ENCODE peak calls at places on chromosomes 4 and X, in seven cellular contexts. One of them, this sample, is unnamed. For H3K27me3, the result is how much of the 10 kb centered on the place peaks cover.

GRCh38 chr4:107824367-107825071 is at the start of gene SGMS2:
- DNase-seq in BJ: peak
- DNase-seq in sigmoid colon: peak
- DNase-seq in ovary: peak
- DNase-seq in stomach: peak
- DNase-seq in IMR-90: peak
- DNase-seq in cardiac muscle cell: peak
- DNase-seq in this sample: peak

GRCh38 chr4:6245246-6246169 is 24.1 kb upstream of the WFS1 start:
- DNase-seq in BJ: no peak
- DNase-seq in sigmoid colon: no peak
- DNase-seq in ovary: no peak
- DNase-seq in stomach: no peak
- DNase-seq in IMR-90: no peak
- DNase-seq in cardiac muscle cell: no peak
- DNase-seq in this sample: no peak

GRCh38 chr4:132101526-132101925 is 1047.6 kb upstream of the PCDH10 start:
- DNase-seq in BJ: no peak
- DNase-seq in sigmoid colon: no peak
- DNase-seq in ovary: no peak
- DNase-seq in stomach: no peak
- DNase-seq in IMR-90: peak
- DNase-seq in cardiac muscle cell: no peak
- DNase-seq in this sample: no peak

GRCh38 chr4:24979554-24979953 is 51.2 kb downstream of the LGI2 start:
- DNase-seq in BJ: no peak
- DNase-seq in sigmoid colon: peak
- DNase-seq in ovary: no peak
- DNase-seq in stomach: no peak
- DNase-seq in IMR-90: no peak
- DNase-seq in cardiac muscle cell: no peak
- DNase-seq in this sample: no peak

GRCh38 chrX:1462596-1463251 is 10.0 kb upstream of the ASMTL start:
- DNase-seq in BJ: no peak
- DNase-seq in sigmoid colon: peak
- DNase-seq in ovary: no peak
- DNase-seq in stomach: peak
- DNase-seq in IMR-90: peak
- DNase-seq in cardiac muscle cell: no peak
- DNase-seq in this sample: no peak

GRCh38 chrX:12263211-12263610 is 124.9 kb downstream of the FRMPD4 start:
- DNase-seq in BJ: no peak
- DNase-seq in sigmoid colon: no peak
- DNase-seq in ovary: no peak
- DNase-seq in stomach: no peak
- DNase-seq in IMR-90: peak
- DNase-seq in cardiac muscle cell: no peak
- DNase-seq in this sample: no peak

GRCh38 chr4:67700119-67700873 is 659 bp downstream of the UBA6 start:
- DNase-seq in BJ: no peak
- DNase-seq in sigmoid colon: no peak
- DNase-seq in ovary: no peak
- DNase-seq in stomach: no peak
- DNase-seq in IMR-90: peak
- DNase-seq in cardiac muscle cell: no peak
- DNase-seq in this sample: no peak

GRCh38 chrX:15564981-15565579 is 35.7 kb downstream of the ACE2 start:
- DNase-seq in BJ: peak
- DNase-seq in sigmoid colon: peak
- DNase-seq in ovary: peak
- DNase-seq in stomach: peak
- DNase-seq in IMR-90: peak
- DNase-seq in cardiac muscle cell: peak
- DNase-seq in this sample: no peak

GRCh38 chrX:113741744-113742143 is 842.1 kb upstream of the HTR2C start:
- DNase-seq in BJ: no peak
- DNase-seq in sigmoid colon: no peak
- DNase-seq in ovary: no peak
- DNase-seq in stomach: no peak
- DNase-seq in IMR-90: no peak
- DNase-seq in cardiac muscle cell: peak
- DNase-seq in this sample: no peak

GRCh38 chr4:129153700-129154099 is 57.7 kb downstream of the C4orf33 start:
- DNase-seq in BJ: no peak
- DNase-seq in sigmoid colon: no peak
- DNase-seq in ovary: no peak
- DNase-seq in stomach: no peak
- DNase-seq in IMR-90: no peak
- DNase-seq in cardiac muscle cell: no peak
- DNase-seq in this sample: no peak
- TF ChIP-seq CTCF in BJ: no peak
- TF ChIP-seq CTCF in sigmoid colon: no peak
- TF ChIP-seq CTCF in ovary: no peak
- TF ChIP-seq CTCF in stomach: no peak
- TF ChIP-seq CTCF in IMR-90: no peak
- TF ChIP-seq CTCF in cardiac muscle cell: no peak
- TF ChIP-seq CTCF in this sample: no peak

GRCh38 chr4:15906024-15906443 is 32.5 kb downstream of the FGFBP1 start:
- DNase-seq in BJ: no peak
- DNase-seq in sigmoid colon: no peak
- DNase-seq in ovary: no peak
- DNase-seq in stomach: peak
- DNase-seq in IMR-90: no peak
- DNase-seq in cardiac muscle cell: no peak
- DNase-seq in this sample: no peak
- H3K4me3 ChIP-seq in BJ: no peak
- H3K4me3 ChIP-seq in sigmoid colon: no peak
- H3K4me3 ChIP-seq in ovary: no peak
- H3K4me3 ChIP-seq in stomach: peak
- H3K4me3 ChIP-seq in IMR-90: no peak
- H3K4me3 ChIP-seq in cardiac muscle cell: no peak
- H3K4me3 ChIP-seq in this sample: no peak

GRCh38 chr4:90126805-90127204 is 389 bp upstream of the CCSER1 start:
- DNase-seq in BJ: no peak
- DNase-seq in sigmoid colon: no peak
- DNase-seq in ovary: no peak
- DNase-seq in stomach: no peak
- DNase-seq in IMR-90: no peak
- DNase-seq in cardiac muscle cell: no peak
- DNase-seq in this sample: no peak
- H3K27me3 ChIP-seq in BJ: under half
- H3K27me3 ChIP-seq in sigmoid colon: under half
- H3K27me3 ChIP-seq in ovary: under half
- H3K27me3 ChIP-seq in stomach: under half
- H3K27me3 ChIP-seq in IMR-90: under half
- H3K27me3 ChIP-seq in cardiac muscle cell: half or more
- H3K27me3 ChIP-seq in this sample: under half

GRCh38 chr4:186826866-186827541 is 103.3 kb upstream of the FAT1 start:
- DNase-seq in BJ: no peak
- DNase-seq in sigmoid colon: no peak
- DNase-seq in ovary: no peak
- DNase-seq in stomach: no peak
- DNase-seq in IMR-90: peak
- DNase-seq in cardiac muscle cell: no peak
- DNase-seq in this sample: no peak
- TF ChIP-seq CTCF in BJ: no peak
- TF ChIP-seq CTCF in sigmoid colon: no peak
- TF ChIP-seq CTCF in ovary: no peak
- TF ChIP-seq CTCF in stomach: no peak
- TF ChIP-seq CTCF in IMR-90: no peak
- TF ChIP-seq CTCF in cardiac muscle cell: no peak
- TF ChIP-seq CTCF in this sample: no peak

DNA sequence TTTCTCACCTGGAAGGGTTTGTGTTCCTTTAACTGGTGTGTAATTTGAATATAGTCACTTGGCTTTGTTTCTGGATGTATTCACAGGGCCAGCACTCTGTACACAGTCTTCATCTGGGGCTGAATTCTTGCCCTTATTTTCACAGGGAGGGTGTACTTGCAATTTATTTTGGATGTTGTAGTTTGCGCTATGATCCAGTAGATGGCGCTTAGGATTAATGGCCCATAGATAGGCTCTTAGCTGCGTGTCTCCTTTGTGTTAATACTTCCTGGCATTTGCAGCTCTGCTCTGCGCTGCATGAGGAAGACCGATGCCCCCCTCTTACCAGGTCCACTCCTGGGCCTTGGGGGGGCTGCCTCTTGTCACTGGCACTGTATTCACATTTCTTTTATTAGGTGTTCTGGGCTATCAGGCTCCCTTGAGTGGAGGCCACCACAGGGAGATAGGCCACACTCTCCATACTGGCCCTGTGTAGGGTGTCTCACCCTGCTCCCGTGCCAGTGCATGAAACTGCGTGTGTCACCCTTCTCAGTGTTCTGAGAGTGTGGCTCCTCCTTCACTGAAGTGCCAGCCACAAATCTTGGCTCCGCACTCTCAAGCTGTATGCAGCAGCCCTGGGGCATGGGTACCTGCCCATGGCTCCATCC is 562.2 kb downstream of the ZIC3 start:
- DNase-seq in BJ: no peak
- DNase-seq in sigmoid colon: no peak
- DNase-seq in ovary: peak
- DNase-seq in stomach: no peak
- DNase-seq in IMR-90: peak
- DNase-seq in cardiac muscle cell: peak
- DNase-seq in this sample: peak
- H3K4me3 ChIP-seq in BJ: no peak
- H3K4me3 ChIP-seq in sigmoid colon: no peak
- H3K4me3 ChIP-seq in ovary: no peak
- H3K4me3 ChIP-seq in stomach: no peak
- H3K4me3 ChIP-seq in IMR-90: no peak
- H3K4me3 ChIP-seq in cardiac muscle cell: no peak
- H3K4me3 ChIP-seq in this sample: no peak